ENCODE peak calls at places on chromosome 19, in five cellular contexts. F is trophoblast cell, Y is neuronal stem cell, D is IMR-90, B is mesenchymal stem cell. I is an unnamed sample.

GRCh38 chr19:49097453-49098288 is 12.4 kb downstream of the SNRNP70 start:
- DNase-seq in D (peak; percentile 72), Y (peak; percentile 83), B (peak; percentile 72), F (peak; percentile 90), I (peak; percentile 90)

GRCh38 chr19:28020631-28021315 is 1192.2 kb downstream of the UQCRFS1 start:
- DNase-seq in F (no peak), D (no peak), B (no peak), Y (no peak), I (peak; percentile 10)

GRCh38 chr19:35211545-35212230 is 16.9 kb downstream of the FAM187B start:
- DNase-seq in B (no peak), Y (no peak), D (no peak), F (no peak), I (no peak)

GRCh38 chr19:29697523-29698261 is 17.4 kb downstream of the C19orf12 start:
- DNase-seq in F (no peak), B (no peak), Y (no peak), D (no peak), I (no peak)

GRCh38 chr19:28026636-28027035 is 1186.3 kb downstream of the UQCRFS1 start:
- DNase-seq in D (no peak), B (no peak), Y (no peak), F (no peak), I (no peak)

GRCh38 chr19:3441089-3441985 is 39.0 kb downstream of the SMIM24 start:
- DNase-seq in Y (no peak), F (no peak), B (no peak), D (no peak), I (peak; percentile 73)

GRCh38 chr19:13215572-13216380 is 65.6 kb downstream of the IER2 start:
- DNase-seq in Y (no peak), B (no peak), D (no peak), F (no peak), I (no peak)

GRCh38 chr19:35045667-35046300 is 4.3 kb downstream of the HPN start:
- DNase-seq in B (peak; percentile 41), D (peak; percentile 28), F (no peak), Y (no peak), I (peak; percentile 80)

GRCh38 chr19:58361900-58362271 is 665 bp downstream of the ZNF497 start:
- DNase-seq in B (no peak), D (peak; percentile 47), Y (peak; percentile 61), F (no peak), I (peak; percentile 80)

GRCh38 chr19:53057904-53058579 is 13.5 kb downstream of the ERVV-2 start:
- DNase-seq in B (no peak), F (peak; percentile 93), Y (no peak), D (no peak), I (peak; percentile 67)

GRCh38 chr19:48186541-48186991 is 16.1 kb downstream of the ZSWIM9 start:
- DNase-seq in Y (no peak), D (no peak), B (no peak), F (no peak), I (no peak)

GRCh38 chr19:30320466-30320865 is 51.7 kb upstream of the ZNF536 start:
- DNase-seq in Y (no peak), D (no peak), F (no peak), B (no peak), I (no peak)

GRCh38 chr19:31432411-31432810 is 83.2 kb upstream of the TSHZ3 start:
- DNase-seq in B (no peak), Y (no peak), D (no peak), F (no peak), I (no peak)

GRCh38 chr19:39409886-39410619 is 2.4 kb upstream of the PLEKHG2 start:
- DNase-seq in F (peak; percentile 61), D (no peak), B (peak; percentile 90), Y (no peak), I (peak; percentile 73)
- H2BK5ac ChIP-seq in F (peak overlapping the region; percentile 92), D (peak overlapping the region; percentile 85), B (peak overlapping the region; percentile 97), Y (no peak overlapping the region), I (peak overlapping the region; percentile 91)

DNA sequence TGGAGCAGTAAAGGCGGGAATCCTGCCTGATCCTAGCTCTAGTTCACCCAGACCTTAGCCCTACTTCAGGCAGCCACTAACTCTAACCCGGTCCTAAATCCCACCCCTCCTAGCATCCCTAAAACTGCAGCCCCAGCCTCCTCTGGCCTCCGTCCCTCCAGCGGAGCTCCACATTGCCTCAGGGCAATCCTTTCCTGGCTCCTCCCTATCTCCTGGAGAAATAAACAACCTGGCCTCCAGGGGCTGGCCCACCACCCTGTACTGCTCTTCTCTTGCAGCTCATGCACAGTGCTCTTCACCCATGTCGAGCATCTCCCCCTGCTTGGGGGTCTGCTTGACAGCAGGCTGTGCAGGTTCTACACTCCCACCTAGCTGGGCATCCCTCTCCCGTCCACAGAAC is 6.7 kb downstream of the POU2F2 start:
- DNase-seq in F (no peak), Y (no peak), B (no peak), D (no peak), I (peak; percentile 45)
- H3K4me2 ChIP-seq in F (no peak overlapping the region), Y (no peak overlapping the region), B (no peak overlapping the region), D (no peak overlapping the region), I (no peak overlapping the region)

GRCh38 chr19:883661-884211 is 9.3 kb downstream of the MED16 start:
- DNase-seq in B (no peak), D (no peak), Y (no peak), F (peak; percentile 100), I (peak; percentile 82)
- H2BK5ac ChIP-seq in B (no peak overlapping the region), D (no peak overlapping the region), Y (no peak overlapping the region), F (no peak overlapping the region), I (no peak overlapping the region)

DNA sequence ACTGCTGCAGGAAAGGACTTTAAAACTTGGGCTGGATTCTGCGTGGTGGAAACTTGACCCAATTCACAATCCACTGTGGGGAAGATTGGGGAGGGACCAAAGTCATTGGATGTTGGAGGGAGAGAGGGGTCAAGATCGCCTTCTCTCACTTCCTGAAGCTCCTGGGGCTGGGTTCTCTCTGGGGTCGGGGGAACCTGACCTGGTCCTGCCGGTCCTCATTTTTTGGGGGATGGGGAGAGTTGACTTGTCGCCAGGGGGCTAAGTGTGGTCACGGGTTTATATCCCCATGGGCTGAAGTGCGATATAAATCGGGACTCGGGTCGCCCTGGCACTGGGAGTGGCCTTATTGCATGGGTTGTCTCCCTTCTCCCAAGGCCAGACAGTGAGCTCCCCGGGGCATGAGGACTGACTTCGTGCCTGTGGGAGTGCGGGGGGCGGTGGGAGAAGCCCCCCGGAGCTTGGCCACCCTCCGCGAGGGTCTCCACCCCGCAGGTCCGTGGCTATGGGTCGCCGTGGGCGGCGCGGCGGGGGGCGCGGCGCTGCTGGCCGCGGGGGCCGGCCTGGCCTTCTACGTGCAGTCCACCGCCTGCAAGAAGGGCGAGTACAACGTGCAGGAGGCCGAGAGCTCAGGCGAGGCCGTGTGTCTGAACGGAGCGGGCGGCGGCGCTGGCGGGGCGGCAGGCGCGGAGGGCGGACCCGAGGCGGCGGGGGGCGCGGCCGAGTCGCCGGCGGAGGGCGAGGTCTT is 6.3 kb downstream of the ICAM5 start:
- DNase-seq in B (no peak), F (no peak), Y (no peak), D (no peak), I (peak; percentile 37)
- H3K4me2 ChIP-seq in B (peak overlapping the region; percentile 55), F (peak overlapping the region; percentile 19), Y (peak overlapping the region; percentile 48), D (peak overlapping the region; percentile 11), I (peak overlapping the region; percentile 68)

GRCh38 chr19:46722004-46722380 is 5.1 kb upstream of the PRKD2 start:
- DNase-seq in B (no peak), Y (no peak), D (no peak), F (peak; percentile 32), I (no peak)
- H2BK5ac ChIP-seq in B (no peak overlapping the region), Y (no peak overlapping the region), D (no peak overlapping the region), F (no peak overlapping the region), I (no peak overlapping the region)

DNA sequence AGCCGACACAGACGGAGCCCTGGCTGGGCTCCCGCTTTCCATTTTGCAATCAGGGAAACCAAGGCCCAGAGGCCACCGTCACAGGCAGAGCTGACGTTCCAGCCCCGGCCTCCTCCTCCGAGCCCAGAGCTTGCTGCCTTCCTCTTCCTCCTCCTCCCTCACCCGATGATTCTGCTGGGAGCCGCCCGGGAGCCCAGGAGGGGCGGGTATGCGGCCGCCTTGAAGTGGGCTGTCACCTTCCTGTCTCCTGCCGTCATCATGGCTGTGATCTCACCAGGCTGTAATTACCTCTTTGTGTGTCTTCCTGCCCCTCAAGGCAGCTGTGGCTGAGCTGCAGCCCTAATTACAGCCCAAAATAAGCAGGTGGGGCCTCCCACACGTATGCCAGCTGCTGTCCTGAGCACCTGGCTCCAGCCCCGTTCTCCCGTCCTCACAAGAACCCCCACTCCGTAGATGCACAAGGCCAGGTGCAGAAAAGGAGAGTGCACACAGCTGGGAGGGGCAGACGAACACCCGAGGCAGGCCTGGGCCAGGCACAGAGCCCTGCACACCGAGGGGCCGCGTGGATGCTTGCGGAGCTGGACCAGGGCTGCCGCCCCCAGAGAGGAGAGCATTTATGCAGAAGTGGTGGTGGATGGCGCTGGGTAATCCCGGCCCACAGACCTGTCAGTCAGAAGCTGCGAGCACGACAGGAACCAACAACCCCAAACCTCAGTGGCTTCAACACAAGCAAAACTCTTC is 4.0 kb downstream of the TPGS1 start:
- DNase-seq in B (no peak), Y (no peak), F (peak; percentile 88), D (peak; percentile 36), I (peak; percentile 95)
- H3K4me2 ChIP-seq in B (peak overlapping the region; percentile 60), Y (peak overlapping the region; percentile 38), F (peak overlapping the region; percentile 60), D (no peak overlapping the region), I (peak overlapping the region; percentile 37)

GRCh38 chr19:17424743-17425365 is 5.0 kb downstream of the MVB12A start:
- DNase-seq in Y (peak; percentile 76), F (peak; percentile 57), B (peak; percentile 66), D (peak; percentile 23), I (peak; percentile 85)
- H2BK5ac ChIP-seq in Y (peak overlapping the region; percentile 75), F (no peak overlapping the region), B (no peak overlapping the region), D (no peak overlapping the region), I (no peak overlapping the region)

DNA sequence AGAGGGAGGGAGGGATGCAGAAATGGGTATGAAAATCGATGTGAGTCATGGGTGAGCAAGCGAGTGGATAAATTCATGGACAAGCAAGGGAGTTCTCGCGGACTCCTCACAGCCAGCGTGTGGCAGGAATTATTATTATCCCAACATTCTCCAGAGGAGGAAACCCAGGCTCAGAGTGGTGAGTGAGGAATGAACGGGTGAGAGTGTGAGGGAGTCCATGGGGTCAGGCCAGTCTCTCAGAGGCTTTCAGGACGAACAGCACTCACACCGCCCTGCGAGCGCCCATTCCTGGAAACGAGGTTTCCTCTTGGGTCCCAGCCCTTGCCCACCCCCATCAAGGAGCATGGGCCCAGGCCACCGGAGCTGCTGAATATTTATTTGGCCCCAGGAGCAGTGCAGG is 6.3 kb upstream of the DNAAF3 start:
- DNase-seq in Y (no peak), B (peak; percentile 65), D (peak; percentile 75), F (peak; percentile 19), I (no peak)
- H3K4me2 ChIP-seq in Y (peak overlapping the region; percentile 95), B (peak overlapping the region; percentile 68), D (peak overlapping the region; percentile 68), F (no peak overlapping the region), I (peak overlapping the region; percentile 91)

DNA sequence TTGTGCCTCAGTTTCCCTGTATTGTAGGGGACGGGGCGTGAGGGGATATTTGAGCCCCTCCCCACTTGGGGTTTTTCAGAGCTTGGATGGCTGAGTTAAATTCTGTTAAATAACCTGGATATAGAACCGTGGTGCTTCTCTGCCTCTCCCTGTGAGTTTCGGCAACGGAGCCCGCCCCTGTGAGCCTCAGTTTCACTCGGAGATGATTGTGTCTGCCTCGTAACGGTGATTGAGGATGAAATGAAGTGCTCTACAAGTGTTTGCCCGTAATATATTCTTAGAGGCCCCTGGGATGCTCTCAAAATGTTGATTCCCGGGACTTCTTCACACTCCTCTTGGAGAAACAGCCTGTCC is 509 bp downstream of the KXD1 start:
- DNase-seq in F (peak; percentile 21), B (no peak), D (no peak), Y (no peak), I (no peak)
- H2BK5ac ChIP-seq in F (peak overlapping the region; percentile 62), B (peak overlapping the region; percentile 26), D (peak overlapping the region; percentile 36), Y (no peak overlapping the region), I (no peak overlapping the region)